ENCODE peak calls at places on chromosomes 5 and 9, in four cellular contexts. X is H1, I is GM12878, H is HepG2. A is an unnamed sample.

GRCh38 chr9:124290743-124291554 is 33.2 kb downstream of the NEK6 start:
- DNase-seq in X (no peak), I (no peak), H (no peak), A (no peak)

GRCh38 chr5:113268232-113268631 is 166.6 kb downstream of the TSSK1B start:
- DNase-seq in X (no peak), I (no peak), H (no peak), A (no peak)

GRCh38 chr9:109311281-109311680 is 9.6 kb downstream of the EPB41L4B start:
- DNase-seq in X (no peak), I (no peak), H (no peak), A (no peak)

GRCh38 chr5:78300464-78301045 is 6.1 kb upstream of the AP3B1 start:
- DNase-seq in X (no peak), I (no peak), H (no peak), A (no peak)

GRCh38 chr9:123637596-123637939 is 281.6 kb downstream of the CRB2 start:
- DNase-seq in X (no peak), I (no peak), H (no peak), A (no peak)

GRCh38 chr5:56409331-56410190 is 176.4 kb upstream of the ANKRD55 start:
- DNase-seq in X (no peak), I (no peak), H (no peak), A (no peak)

GRCh38 chr9:95103385-95104087 is 214.0 kb downstream of the FANCC start:
- DNase-seq in X (no peak), I (no peak), H (peak; percentile 28), A (no peak)

GRCh38 chr9:68473790-68474189 is 66.9 kb downstream of the TMEM252 start:
- DNase-seq in X (no peak), I (no peak), H (no peak), A (no peak)

GRCh38 chr5:142617416-142617815 is 68.5 kb downstream of the FGF1 start:
- DNase-seq in X (no peak), I (no peak), H (no peak), A (no peak)

GRCh38 chr5:115979628-115980041 is 17.4 kb downstream of the LVRN start:
- DNase-seq in X (no peak), I (no peak), H (no peak), A (no peak)

GRCh38 chr9:90867101-90867500 is 65.5 kb downstream of the SYK start:
- DNase-seq in X (no peak), I (no peak), H (no peak), A (no peak)

GRCh38 chr9:18390393-18390792 is 83.6 kb upstream of the ADAMTSL1 start:
- DNase-seq in X (no peak), I (no peak), H (no peak), A (no peak)

GRCh38 chr9:1332161-1332560 is 282.0 kb downstream of the DMRT2 start:
- DNase-seq in X (no peak), I (no peak), H (no peak), A (no peak)
- TF ChIP-seq SUZ12 in X (no peak), I (no peak), H (no peak), A (no peak)

GRCh38 chr5:94901071-94901979 is 282.9 kb downstream of the SLF1 start:
- DNase-seq in X (no peak), I (peak; percentile 23), H (no peak), A (no peak)
- H3K9ac ChIP-seq in X (no peak overlapping the region), I (no peak overlapping the region), H (no peak overlapping the region), A (no peak overlapping the region)

DNA sequence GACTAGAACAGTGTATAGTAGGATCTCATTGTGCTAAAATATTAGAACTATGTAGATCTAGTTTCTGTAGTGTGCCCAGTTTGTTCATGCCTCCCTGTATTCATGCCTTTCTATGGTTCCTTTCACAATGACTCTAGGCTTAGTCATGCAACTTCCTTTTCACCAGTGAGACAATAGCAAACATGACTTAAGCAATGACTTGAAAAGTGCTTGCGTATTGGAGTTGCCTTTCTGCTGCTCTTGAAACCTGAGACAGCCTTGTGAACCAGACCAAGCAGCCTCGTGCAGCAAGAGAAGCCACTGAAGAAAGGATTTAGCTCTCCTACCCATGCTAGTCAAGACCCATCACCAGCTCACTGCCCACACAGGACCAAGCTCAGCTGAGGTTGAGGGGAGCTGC is 294.5 kb upstream of the TAS2R1 start:
- DNase-seq in X (no peak), I (peak; percentile 46), H (no peak), A (no peak)
- TF ChIP-seq SUZ12 in X (no peak), I (no peak), H (no peak), A (no peak)

GRCh38 chr9:100096378-100096916 is 2.4 kb downstream of the ERP44 start:
- DNase-seq in X (no peak), I (no peak), H (no peak), A (no peak)
- H3K9ac ChIP-seq in X (no peak overlapping the region), I (no peak overlapping the region), H (no peak overlapping the region), A (no peak overlapping the region)

GRCh38 chr5:1732238-1732880 is 67.3 kb downstream of the MRPL36 start:
- DNase-seq in X (no peak), I (no peak), H (no peak), A (no peak)

GRCh38 chr5:1734271-1734907 is 65.2 kb downstream of the MRPL36 start:
- DNase-seq in X (no peak), I (no peak), H (no peak), A (no peak)

GRCh38 chr5:1734908-1735289 is 64.7 kb downstream of the MRPL36 start:
- DNase-seq in X (no peak), I (no peak), H (no peak), A (no peak)

GRCh38 chr5:1732955-1733354 is 66.7 kb downstream of the MRPL36 start:
- DNase-seq in X (no peak), I (no peak), H (no peak), A (no peak)

GRCh38 chr5:1733369-1733768 is 66.3 kb downstream of the MRPL36 start:
- DNase-seq in X (no peak), I (no peak), H (no peak), A (no peak)
- TF ChIP-seq SUZ12 in X (no peak), I (no peak), H (no peak), A (no peak)

GRCh38 chr5:59128646-59129290 is 545.9 kb downstream of the RAB3C start:
- DNase-seq in X (no peak), I (no peak), H (no peak), A (no peak)

GRCh38 chr5:59125961-59126360 is 543.1 kb downstream of the RAB3C start:
- DNase-seq in X (no peak), I (no peak), H (no peak), A (no peak)

GRCh38 chr5:59123595-59124561 is 541.0 kb downstream of the RAB3C start:
- DNase-seq in X (no peak), I (peak; percentile 52), H (no peak), A (no peak)

GRCh38 chr5:59126665-59127354 is 543.9 kb downstream of the RAB3C start:
- DNase-seq in X (no peak), I (no peak), H (no peak), A (no peak)

DNA sequence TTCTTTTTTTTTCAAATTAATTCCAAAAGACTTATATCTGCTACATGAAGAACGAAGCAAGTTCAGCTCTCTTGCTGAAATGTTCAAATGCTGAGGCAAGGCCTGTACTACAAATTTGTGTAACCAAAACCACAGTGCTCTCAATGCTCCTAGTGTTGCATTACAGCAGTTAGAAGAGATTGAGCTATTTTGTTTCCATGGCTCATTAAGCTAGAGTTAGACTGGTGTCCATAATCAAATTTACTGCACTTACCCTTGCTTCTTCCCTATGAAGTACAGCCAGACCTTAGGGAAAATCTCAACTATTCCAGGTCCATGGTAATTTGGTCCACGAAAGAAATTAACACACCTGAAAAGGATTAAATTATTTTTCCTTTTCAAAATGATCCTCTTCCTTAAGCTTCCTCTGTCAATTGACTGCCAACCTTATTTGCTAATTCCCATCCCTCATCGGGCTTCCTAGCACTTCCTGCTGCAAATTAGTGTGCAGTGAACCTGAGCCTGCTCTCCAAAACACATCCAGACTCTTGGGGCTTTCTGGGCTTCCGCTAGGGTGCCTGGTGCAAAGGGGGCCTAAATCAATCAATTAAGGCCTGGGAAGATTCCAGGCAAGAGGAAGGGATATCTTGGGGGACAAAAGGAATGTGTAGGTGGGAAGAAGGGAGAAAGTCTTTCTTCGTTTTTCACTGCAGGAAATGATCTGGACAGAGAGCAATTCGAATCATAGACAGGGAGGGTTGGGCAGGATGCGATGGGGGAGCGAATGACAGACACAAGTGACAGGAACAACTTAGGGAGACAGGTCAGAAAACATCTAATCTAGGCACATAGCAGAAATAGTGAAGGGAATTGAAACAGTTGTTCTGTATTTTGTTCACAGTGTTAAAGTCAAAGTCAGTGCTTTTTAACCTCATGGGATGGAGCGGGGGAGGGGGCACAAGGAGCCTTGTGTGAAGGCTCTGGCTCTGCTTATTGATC is 542.4 kb downstream of the RAB3C start:
- DNase-seq in X (no peak), I (no peak), H (no peak), A (no peak)
- H3K9ac ChIP-seq in X (no peak overlapping the region), I (no peak overlapping the region), H (no peak overlapping the region), A (no peak overlapping the region)

A was measured in NT2/D1.